ENCODE peak calls at places on chromosomes 2 and 18, in ten cellular contexts. One of them, this sample, is unnamed.

GRCh38 chr2:177708106-177708505 is 315.5 kb downstream of the AGPS start:
- DNase-seq in AG04450: no peak
- DNase-seq in kidney: no peak
- DNase-seq in right lobe of liver: no peak
- DNase-seq in left ventricle myocardium inferior: no peak
- DNase-seq in testis: no peak
- DNase-seq in cardiac muscle cell: no peak
- DNase-seq in esophagus muscularis mucosa: no peak
- DNase-seq in heart left ventricle: no peak
- DNase-seq in A549: no peak
- DNase-seq in this sample: no peak

GRCh38 chr18:62982600-62983251 is 267.4 kb downstream of the PHLPP1 start:
- DNase-seq in A549: peak
- DNase-seq in right lobe of liver: no peak
- DNase-seq in AG04450: peak
- DNase-seq in heart left ventricle: peak
- DNase-seq in cardiac muscle cell: peak
- DNase-seq in testis: peak
- DNase-seq in kidney: no peak
- DNase-seq in esophagus muscularis mucosa: no peak
- DNase-seq in left ventricle myocardium inferior: no peak
- DNase-seq in this sample: peak

GRCh38 chr18:74342416-74343043 is 26.9 kb downstream of the C18orf63 start:
- DNase-seq in A549: no peak
- DNase-seq in AG04450: peak
- DNase-seq in left ventricle myocardium inferior: no peak
- DNase-seq in heart left ventricle: no peak
- DNase-seq in kidney: no peak
- DNase-seq in right lobe of liver: no peak
- DNase-seq in esophagus muscularis mucosa: no peak
- DNase-seq in testis: peak
- DNase-seq in cardiac muscle cell: peak
- DNase-seq in this sample: peak

GRCh38 chr18:62329676-62330454 is 4.8 kb downstream of the TNFRSF11A start:
- DNase-seq in A549: no peak
- DNase-seq in heart left ventricle: peak
- DNase-seq in right lobe of liver: peak
- DNase-seq in testis: no peak
- DNase-seq in esophagus muscularis mucosa: no peak
- DNase-seq in cardiac muscle cell: peak
- DNase-seq in kidney: no peak
- DNase-seq in AG04450: peak
- DNase-seq in left ventricle myocardium inferior: peak
- DNase-seq in this sample: peak

GRCh38 chr2:215920244-215921100 is 92.9 kb downstream of the MREG start:
- DNase-seq in heart left ventricle: peak
- DNase-seq in left ventricle myocardium inferior: peak
- DNase-seq in cardiac muscle cell: peak
- DNase-seq in AG04450: peak
- DNase-seq in right lobe of liver: peak
- DNase-seq in esophagus muscularis mucosa: no peak
- DNase-seq in kidney: no peak
- DNase-seq in testis: peak
- DNase-seq in A549: peak
- DNase-seq in this sample: peak

GRCh38 chr2:33848486-33848885 is 249.4 kb upstream of the FAM98A start:
- DNase-seq in cardiac muscle cell: no peak
- DNase-seq in testis: no peak
- DNase-seq in right lobe of liver: no peak
- DNase-seq in kidney: no peak
- DNase-seq in A549: no peak
- DNase-seq in AG04450: peak
- DNase-seq in esophagus muscularis mucosa: no peak
- DNase-seq in left ventricle myocardium inferior: no peak
- DNase-seq in heart left ventricle: no peak
- DNase-seq in this sample: no peak

GRCh38 chr18:79948719-79949411 is 2.6 kb downstream of the SLC66A2 start:
- DNase-seq in testis: peak
- DNase-seq in heart left ventricle: no peak
- DNase-seq in left ventricle myocardium inferior: no peak
- DNase-seq in cardiac muscle cell: no peak
- DNase-seq in AG04450: no peak
- DNase-seq in esophagus muscularis mucosa: no peak
- DNase-seq in A549: no peak
- DNase-seq in kidney: peak
- DNase-seq in right lobe of liver: peak
- DNase-seq in this sample: no peak

GRCh38 chr2:232438951-232439757 is 16.8 kb upstream of the ALPI start:
- DNase-seq in testis: peak
- DNase-seq in left ventricle myocardium inferior: no peak
- DNase-seq in kidney: peak
- DNase-seq in right lobe of liver: no peak
- DNase-seq in AG04450: no peak
- DNase-seq in cardiac muscle cell: peak
- DNase-seq in esophagus muscularis mucosa: no peak
- DNase-seq in heart left ventricle: no peak
- DNase-seq in A549: no peak
- DNase-seq in this sample: no peak

GRCh38 chr2:8496617-8497016 is 185.2 kb upstream of the ID2 start:
- DNase-seq in cardiac muscle cell: no peak
- DNase-seq in esophagus muscularis mucosa: no peak
- DNase-seq in AG04450: no peak
- DNase-seq in A549: no peak
- DNase-seq in kidney: no peak
- DNase-seq in right lobe of liver: no peak
- DNase-seq in left ventricle myocardium inferior: no peak
- DNase-seq in heart left ventricle: no peak
- DNase-seq in testis: no peak
- DNase-seq in this sample: no peak

GRCh38 chr2:37376421-37377186 is 32.2 kb downstream of the QPCT start:
- DNase-seq in AG04450: peak
- DNase-seq in testis: no peak
- DNase-seq in cardiac muscle cell: peak
- DNase-seq in right lobe of liver: no peak
- DNase-seq in A549: no peak
- DNase-seq in esophagus muscularis mucosa: peak
- DNase-seq in left ventricle myocardium inferior: no peak
- DNase-seq in kidney: no peak
- DNase-seq in heart left ventricle: peak
- DNase-seq in this sample: peak

GRCh38 chr2:99086385-99086784 is 55.1 kb upstream of the C2orf15 start:
- DNase-seq in heart left ventricle: no peak
- DNase-seq in left ventricle myocardium inferior: no peak
- DNase-seq in cardiac muscle cell: no peak
- DNase-seq in kidney: no peak
- DNase-seq in AG04450: no peak
- DNase-seq in esophagus muscularis mucosa: no peak
- DNase-seq in testis: no peak
- DNase-seq in A549: no peak
- DNase-seq in right lobe of liver: no peak
- DNase-seq in this sample: no peak

GRCh38 chr18:79787527-79788095 is 10.1 kb upstream of the KCNG2 start:
- DNase-seq in AG04450: no peak
- DNase-seq in kidney: no peak
- DNase-seq in right lobe of liver: no peak
- DNase-seq in esophagus muscularis mucosa: no peak
- DNase-seq in heart left ventricle: no peak
- DNase-seq in A549: no peak
- DNase-seq in cardiac muscle cell: no peak
- DNase-seq in left ventricle myocardium inferior: no peak
- DNase-seq in testis: no peak
- DNase-seq in this sample: no peak

GRCh38 chr2:37588316-37588777 is 83.1 kb downstream of the CDC42EP3 start:
- DNase-seq in heart left ventricle: no peak
- DNase-seq in testis: no peak
- DNase-seq in cardiac muscle cell: no peak
- DNase-seq in right lobe of liver: no peak
- DNase-seq in left ventricle myocardium inferior: no peak
- DNase-seq in esophagus muscularis mucosa: no peak
- DNase-seq in A549: no peak
- DNase-seq in kidney: no peak
- DNase-seq in AG04450: no peak
- DNase-seq in this sample: peak

GRCh38 chr2:128282976-128283810 is 35.5 kb downstream of the HS6ST1 start:
- DNase-seq in AG04450: no peak
- DNase-seq in A549: no peak
- DNase-seq in kidney: peak
- DNase-seq in cardiac muscle cell: no peak
- DNase-seq in left ventricle myocardium inferior: peak
- DNase-seq in esophagus muscularis mucosa: no peak
- DNase-seq in heart left ventricle: no peak
- DNase-seq in right lobe of liver: peak
- DNase-seq in testis: no peak
- DNase-seq in this sample: no peak

GRCh38 chr2:19607931-19608762 is 249.7 kb upstream of the OSR1 start:
- DNase-seq in cardiac muscle cell: peak
- DNase-seq in heart left ventricle: no peak
- DNase-seq in right lobe of liver: no peak
- DNase-seq in A549: peak
- DNase-seq in testis: no peak
- DNase-seq in esophagus muscularis mucosa: no peak
- DNase-seq in left ventricle myocardium inferior: no peak
- DNase-seq in AG04450: peak
- DNase-seq in kidney: no peak
- DNase-seq in this sample: no peak

GRCh38 chr2:46338674-46339073 is 41.5 kb downstream of the EPAS1 start:
- DNase-seq in A549: no peak
- DNase-seq in kidney: no peak
- DNase-seq in testis: no peak
- DNase-seq in heart left ventricle: peak
- DNase-seq in cardiac muscle cell: no peak
- DNase-seq in left ventricle myocardium inferior: no peak
- DNase-seq in right lobe of liver: no peak
- DNase-seq in esophagus muscularis mucosa: no peak
- DNase-seq in AG04450: no peak
- DNase-seq in this sample: no peak

DNA sequence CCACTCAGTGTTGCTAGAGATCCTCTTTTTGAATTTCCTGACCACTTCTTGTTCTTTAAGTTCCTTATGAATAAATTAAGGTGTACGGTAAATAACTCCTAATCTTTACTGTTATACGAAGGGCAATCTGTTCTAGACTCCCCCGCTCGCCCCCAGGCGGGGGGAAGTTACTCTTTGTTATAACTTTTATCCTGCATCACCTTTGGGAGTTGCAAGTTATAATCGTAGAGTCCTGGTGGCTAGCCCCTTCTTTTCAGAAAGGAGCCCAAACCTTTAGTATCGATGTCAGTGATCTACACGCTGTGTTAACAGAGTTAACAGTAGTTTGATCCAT is 652 bp downstream of the GCA start:
- DNase-seq in heart left ventricle: no peak
- DNase-seq in left ventricle myocardium inferior: no peak
- DNase-seq in kidney: peak
- DNase-seq in esophagus muscularis mucosa: no peak
- DNase-seq in A549: peak
- DNase-seq in AG04450: no peak
- DNase-seq in cardiac muscle cell: no peak
- DNase-seq in testis: no peak
- DNase-seq in right lobe of liver: no peak
- DNase-seq in this sample: no peak
- H3K4me3 ChIP-seq in heart left ventricle: peak
- H3K4me3 ChIP-seq in left ventricle myocardium inferior: peak
- H3K4me3 ChIP-seq in kidney: peak
- H3K4me3 ChIP-seq in esophagus muscularis mucosa: peak
- H3K4me3 ChIP-seq in A549: peak
- H3K4me3 ChIP-seq in AG04450: peak
- H3K4me3 ChIP-seq in cardiac muscle cell: peak
- H3K4me3 ChIP-seq in testis: peak
- H3K4me3 ChIP-seq in right lobe of liver: peak
- H3K4me3 ChIP-seq in this sample: peak

GRCh38 chr18:961644-962355 is 57.1 kb downstream of the ADCYAP1 start:
- DNase-seq in testis: peak
- DNase-seq in cardiac muscle cell: peak
- DNase-seq in AG04450: peak
- DNase-seq in A549: no peak
- DNase-seq in kidney: peak
- DNase-seq in right lobe of liver: no peak
- DNase-seq in esophagus muscularis mucosa: no peak
- DNase-seq in heart left ventricle: no peak
- DNase-seq in left ventricle myocardium inferior: peak
- DNase-seq in this sample: no peak
- H3K27ac ChIP-seq in testis: peak
- H3K27ac ChIP-seq in cardiac muscle cell: no peak
- H3K27ac ChIP-seq in AG04450: no peak
- H3K27ac ChIP-seq in A549: no peak
- H3K27ac ChIP-seq in kidney: no peak
- H3K27ac ChIP-seq in right lobe of liver: no peak
- H3K27ac ChIP-seq in esophagus muscularis mucosa: no peak
- H3K27ac ChIP-seq in heart left ventricle: no peak
- H3K27ac ChIP-seq in left ventricle myocardium inferior: no peak
- H3K27ac ChIP-seq in this sample: no peak

GRCh38 chr18:7727381-7728076 is 160.4 kb downstream of the PTPRM start:
- DNase-seq in A549: no peak
- DNase-seq in cardiac muscle cell: no peak
- DNase-seq in kidney: no peak
- DNase-seq in left ventricle myocardium inferior: no peak
- DNase-seq in heart left ventricle: no peak
- DNase-seq in AG04450: no peak
- DNase-seq in testis: no peak
- DNase-seq in right lobe of liver: no peak
- DNase-seq in esophagus muscularis mucosa: no peak
- DNase-seq in this sample: no peak
- TF ChIP-seq CTCF in A549: no peak
- TF ChIP-seq CTCF in cardiac muscle cell: no peak
- TF ChIP-seq CTCF in kidney: no peak
- TF ChIP-seq CTCF in left ventricle myocardium inferior: no peak
- TF ChIP-seq CTCF in heart left ventricle: no peak
- TF ChIP-seq CTCF in AG04450: no peak
- TF ChIP-seq CTCF in testis: no peak
- TF ChIP-seq CTCF in right lobe of liver: no peak
- TF ChIP-seq CTCF in esophagus muscularis mucosa: no peak
- TF ChIP-seq CTCF in this sample: no peak

DNA sequence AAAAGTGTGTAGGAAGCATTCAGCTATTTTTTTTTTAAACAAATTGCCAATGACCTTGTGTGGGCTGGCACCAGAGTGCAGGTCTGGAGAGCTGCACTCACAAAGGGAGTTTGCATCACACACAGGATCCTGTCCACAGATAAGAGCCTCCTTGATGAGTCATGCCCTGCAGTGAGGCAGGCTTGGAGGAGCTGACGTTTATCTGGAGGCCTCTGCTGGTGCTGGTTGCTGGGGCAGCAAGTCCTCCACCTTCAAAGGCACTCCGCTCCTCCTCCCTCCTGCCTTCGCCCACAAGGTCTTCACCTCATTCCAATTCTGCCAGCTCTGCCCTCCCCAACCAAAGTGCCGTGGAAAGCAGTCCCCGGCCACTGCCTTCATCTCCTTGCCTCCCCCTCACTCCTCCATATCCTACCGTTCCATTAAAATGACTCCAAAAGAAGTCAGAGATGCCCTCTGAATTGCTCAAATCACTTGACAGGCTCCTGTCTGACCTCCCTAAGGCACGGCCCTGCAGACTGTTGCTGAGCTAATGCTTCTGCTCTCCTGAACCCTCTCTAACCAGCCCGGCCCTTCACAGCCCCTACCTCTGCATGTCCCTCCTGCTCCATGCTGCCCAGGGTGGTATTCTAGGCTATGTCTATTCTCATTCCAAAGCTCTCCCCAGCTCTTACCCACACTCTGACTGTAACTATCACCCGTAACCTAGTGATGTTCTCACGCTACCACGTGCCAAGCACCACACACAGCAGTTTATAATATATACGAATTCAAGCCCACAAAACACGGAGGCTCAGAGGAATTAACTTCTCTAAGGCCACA is 30.9 kb downstream of the LONRF2 start:
- DNase-seq in left ventricle myocardium inferior: no peak
- DNase-seq in kidney: no peak
- DNase-seq in right lobe of liver: peak
- DNase-seq in testis: peak
- DNase-seq in cardiac muscle cell: peak
- DNase-seq in esophagus muscularis mucosa: no peak
- DNase-seq in heart left ventricle: peak
- DNase-seq in A549: peak
- DNase-seq in AG04450: peak
- DNase-seq in this sample: no peak
- H3K4me3 ChIP-seq in left ventricle myocardium inferior: no peak
- H3K4me3 ChIP-seq in kidney: no peak
- H3K4me3 ChIP-seq in right lobe of liver: no peak
- H3K4me3 ChIP-seq in testis: no peak
- H3K4me3 ChIP-seq in cardiac muscle cell: no peak
- H3K4me3 ChIP-seq in esophagus muscularis mucosa: no peak
- H3K4me3 ChIP-seq in heart left ventricle: no peak
- H3K4me3 ChIP-seq in A549: peak
- H3K4me3 ChIP-seq in AG04450: no peak
- H3K4me3 ChIP-seq in this sample: no peak